ENCODE peak calls at places on chromosomes 6 and 20, in six cellular contexts. U is fibroblast of lung; T is psoas muscle; H is mammary epithelial cell; A is body of pancreas; X is CD8-positive, alpha-beta T cell. P is an unnamed sample.

GRCh38 chr6:88629838-88630462 is 333.5 kb downstream of the RNGTT start:
- DNase-seq in T (no peak), H (no peak), X (no peak), U (no peak), A (no peak), P (no peak)

GRCh38 chr6:138238368-138238767 is 20.1 kb upstream of the PBOV1 start:
- DNase-seq in A (no peak), U (no peak), H (no peak), X (no peak), T (no peak), P (no peak)

GRCh38 chr6:96007663-96008062 is 8.1 kb upstream of the FUT9 start:
- DNase-seq in A (no peak), U (no peak), H (no peak), X (no peak), T (no peak), P (no peak)

GRCh38 chr6:161273356-161273751 is 507 bp downstream of the AGPAT4 start:
- DNase-seq in X (peak; percentile 76), H (peak; percentile 18), U (peak; percentile 76), A (peak; percentile 25), T (no peak), P (no peak)

GRCh38 chr6:36962874-36963273 is 8.3 kb downstream of the PI16 start:
- DNase-seq in U (peak; percentile 57), H (no peak), T (peak; percentile 83), X (peak; percentile 78), A (peak; percentile 84), P (peak; percentile 20)

GRCh38 chr6:44000164-44000842 is 126.9 kb downstream of the MRPL14 start:
- DNase-seq in U (peak; percentile 51), H (no peak), X (peak; percentile 44), T (peak; percentile 52), A (peak; percentile 43), P (no peak)

GRCh38 chr20:52054123-52054522 is 137.5 kb downstream of the ZFP64 start:
- DNase-seq in A (no peak), T (no peak), X (peak; percentile 46), U (no peak), H (no peak), P (no peak)

GRCh38 chr6:1580109-1580508 is 29.6 kb upstream of the FOXC1 start:
- DNase-seq in X (no peak), T (no peak), U (peak; percentile 23), H (peak; percentile 19), A (no peak), P (no peak)

GRCh38 chr20:57137676-57138075 is 128.8 kb downstream of the BMP7 start:
- DNase-seq in U (no peak), X (no peak), H (no peak), A (no peak), T (no peak), P (no peak)

GRCh38 chr6:2940010-2940850 is 31.1 kb downstream of the SERPINB6 start:
- DNase-seq in X (peak; percentile 85), U (no peak), H (no peak), A (no peak), T (no peak), P (no peak)

GRCh38 chr6:139327038-139327437 is 35.2 kb upstream of the TXLNB start:
- DNase-seq in X (no peak), T (no peak), A (no peak), H (no peak), U (no peak), P (no peak)

GRCh38 chr6:152225231-152225934 is 411.8 kb downstream of the SYNE1 start:
- DNase-seq in T (no peak), U (peak; percentile 48), H (no peak), A (no peak), X (no peak), P (no peak)

GRCh38 chr20:33884633-33885032 is 73.5 kb downstream of the CHMP4B start:
- DNase-seq in T (no peak), U (no peak), X (no peak), H (no peak), A (no peak), P (no peak)

GRCh38 chr6:20705741-20706140 is 171.5 kb downstream of the CDKAL1 start:
- DNase-seq in T (no peak), A (no peak), U (no peak), X (no peak), H (no peak), P (no peak)

GRCh38 chr6:39263299-39264037 is 34.2 kb upstream of the KCNK5 start:
- DNase-seq in X (no peak), T (no peak), H (peak; percentile 16), U (no peak), A (no peak), P (no peak)

GRCh38 chr6:80454197-80454596 is 347.7 kb downstream of the BCKDHB start:
- DNase-seq in A (no peak), T (no peak), X (no peak), H (peak; percentile 97), U (peak; percentile 79), P (no peak)

GRCh38 chr20:32517914-32518592 is 67.1 kb downstream of the NOL4L start:
- DNase-seq in X (no peak), U (no peak), A (no peak), T (no peak), H (no peak), P (no peak)

GRCh38 chr6:105428342-105428957 is 25.6 kb upstream of the PREP start:
- DNase-seq in A (no peak), T (no peak), X (no peak), U (peak; percentile 69), H (peak; percentile 82), P (no peak)

DNA sequence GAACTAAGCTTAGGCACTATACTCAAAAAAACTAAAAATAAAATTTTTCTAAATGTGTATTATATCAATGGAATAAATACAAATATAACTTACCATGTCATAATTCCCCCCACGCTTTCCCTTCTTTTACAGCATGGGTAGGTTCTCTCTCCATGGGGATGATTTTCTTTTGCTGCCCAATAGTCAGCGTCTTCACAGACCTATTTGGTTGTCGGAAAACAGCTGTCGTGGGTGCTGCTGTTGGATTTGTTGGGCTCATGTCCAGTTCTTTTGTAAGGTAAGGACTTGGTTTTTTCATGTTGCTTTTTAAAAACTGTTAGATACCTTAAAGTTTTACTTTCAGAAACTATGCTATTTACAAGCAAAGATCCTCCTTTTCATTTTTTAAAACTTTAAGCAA is 85.3 kb downstream of the SLC16A10 start:
- DNase-seq in H (no peak), X (no peak), A (no peak), T (no peak), U (no peak), P (no peak)
- H3K27ac ChIP-seq in H (no peak overlapping the region), X (no peak overlapping the region), A (no peak overlapping the region), T (no peak overlapping the region), U (no peak overlapping the region), P (no peak overlapping the region)

DNA sequence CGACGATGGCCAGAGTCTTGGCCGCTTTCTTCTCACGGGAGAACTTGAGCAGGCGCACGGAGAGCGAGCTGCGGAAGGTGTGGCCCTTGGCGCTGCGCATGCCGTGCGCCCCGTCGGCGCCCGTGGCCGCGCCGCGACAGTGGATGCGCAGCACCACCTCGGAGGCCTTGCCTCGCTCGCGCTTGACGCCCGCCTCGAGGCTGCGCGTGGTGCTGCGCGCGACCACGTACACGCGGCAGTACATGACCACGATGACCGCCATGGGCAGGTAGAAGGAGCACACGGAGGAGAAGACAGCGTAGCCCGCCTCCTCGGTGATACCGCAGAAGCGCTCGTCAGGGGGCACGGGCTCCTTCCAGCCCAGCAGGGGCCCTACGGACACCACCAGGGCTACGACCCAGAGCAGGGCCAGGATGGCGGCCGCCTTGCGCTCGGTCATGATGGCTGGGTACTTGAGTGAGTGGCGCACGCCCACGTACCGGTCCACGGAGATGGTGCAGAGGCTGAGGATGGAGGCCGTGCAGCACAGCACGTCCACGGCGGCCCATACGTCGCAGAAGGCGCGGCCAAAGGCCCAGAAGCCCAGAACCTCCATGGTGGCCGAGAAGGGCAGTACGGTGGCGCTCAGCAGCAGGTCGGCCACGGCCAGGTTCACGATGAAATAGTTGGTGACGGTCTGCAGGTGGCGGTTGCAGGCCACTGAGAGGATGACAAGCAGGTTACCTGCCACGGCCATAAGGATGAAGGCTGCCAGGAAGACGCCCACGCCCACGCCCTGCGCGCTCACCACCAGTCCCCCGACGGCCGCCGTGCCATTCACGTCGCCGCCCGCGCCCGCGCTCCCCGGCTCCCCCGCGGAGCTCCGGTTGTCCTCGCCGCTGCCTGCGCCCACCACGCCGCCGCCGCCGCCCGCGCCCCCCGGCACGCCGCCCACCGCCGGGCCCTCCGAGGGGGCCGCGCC is 232.8 kb upstream of the RNF24 start:
- DNase-seq in X (no peak), T (no peak), H (no peak), A (no peak), U (no peak), P (no peak)
- H3K27ac ChIP-seq in X (no peak overlapping the region), T (no peak overlapping the region), H (no peak overlapping the region), A (no peak overlapping the region), U (peak overlapping the region; percentile 73), P (no peak overlapping the region)

DNA sequence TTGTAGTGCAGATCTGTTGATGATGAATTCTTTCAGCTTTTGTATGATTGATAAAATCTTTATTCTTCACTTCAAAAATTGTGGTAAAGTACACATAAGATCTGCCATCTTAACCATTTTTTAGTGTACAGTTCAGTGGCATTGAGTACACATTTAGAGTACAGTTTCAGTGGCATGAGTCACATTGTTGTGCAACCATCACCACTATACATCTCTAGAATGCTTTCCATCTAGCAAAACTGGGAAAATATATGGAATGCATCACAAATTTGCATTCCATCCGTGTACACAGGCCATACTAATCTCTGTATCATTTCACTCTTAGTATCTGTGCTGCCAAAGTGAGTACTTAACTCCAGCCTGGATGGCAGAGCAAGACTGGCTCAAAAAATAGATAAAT is 28.7 kb downstream of the SIRPD start:
- DNase-seq in A (no peak), T (no peak), H (peak; percentile 60), X (no peak), U (peak; percentile 5), P (no peak)
- H3K27ac ChIP-seq in A (no peak overlapping the region), T (no peak overlapping the region), H (no peak overlapping the region), X (no peak overlapping the region), U (no peak overlapping the region), P (no peak overlapping the region)

GRCh38 chr6:11604836-11605506 is 67.4 kb downstream of the TMEM170B start:
- DNase-seq in T (peak; percentile 69), H (no peak), X (no peak), A (no peak), U (no peak), P (no peak)

GRCh38 chr6:11598687-11599086 is 61.1 kb downstream of the TMEM170B start:
- DNase-seq in X (no peak), U (no peak), H (no peak), A (no peak), T (no peak), P (no peak)

GRCh38 chr6:11604215-11604614 is 66.7 kb downstream of the TMEM170B start:
- DNase-seq in U (no peak), X (no peak), T (no peak), A (no peak), H (no peak), P (no peak)

GRCh38 chr6:11600251-11600650 is 62.7 kb downstream of the TMEM170B start:
- DNase-seq in H (no peak), X (no peak), T (no peak), A (no peak), U (no peak), P (no peak)

GRCh38 chr6:11601776-11602605 is 64.4 kb downstream of the TMEM170B start:
- DNase-seq in U (no peak), H (no peak), X (no peak), A (no peak), T (no peak), P (no peak)
- H3K27ac ChIP-seq in U (no peak overlapping the region), H (no peak overlapping the region), X (no peak overlapping the region), A (no peak overlapping the region), T (no peak overlapping the region), P (no peak overlapping the region)

GRCh38 chr20:24503352-24503931 is 34.0 kb downstream of the SYNDIG1 start:
- DNase-seq in X (no peak), T (no peak), H (no peak), A (no peak), U (peak; percentile 4), P (no peak)
- H3K27ac ChIP-seq in X (no peak overlapping the region), T (no peak overlapping the region), H (no peak overlapping the region), A (no peak overlapping the region), U (peak overlapping the region; percentile 56), P (peak overlapping the region; percentile 77)